ENCODE peak calls at places on chromosome 22, in nine cellular contexts. W is endodermal cell, D is H1, C is GM12865, N is epithelial cell of esophagus, U is astrocyte of the cerebellum, R is breast epithelium, O is lower leg skin, H is stomach. Z is an unnamed sample.
A peak's percentile ranks its signal among the peaks of the same experiment; 100 is the strongest.

GRCh38 chr22:46171940-46172339 is 21.6 kb downstream of the PPARA start:
- DNase-seq in U (peak; percentile 60), N (peak; percentile 77), H (no peak), R (no peak), C (no peak), O (peak; percentile 84), W (no peak), D (no peak), Z (no peak)

GRCh38 chr22:29275167-29275566 is 7.1 kb downstream of the EWSR1 start:
- DNase-seq in C (no peak), U (no peak), D (no peak), W (no peak), N (no peak), H (no peak), O (no peak), R (no peak), Z (no peak)

GRCh38 chr22:41799486-41800347 is 762 bp upstream of the CCDC134 start:
- DNase-seq in R (peak; percentile 55), C (no peak), U (peak; percentile 4), H (peak; percentile 36), W (peak; percentile 72), D (no peak), N (no peak), O (peak; percentile 88), Z (peak; percentile 20)

GRCh38 chr22:46456818-46457163 is 80.6 kb downstream of the CELSR1 start:
- DNase-seq in R (no peak), D (no peak), W (no peak), U (no peak), N (no peak), H (no peak), C (no peak), O (no peak), Z (no peak)

GRCh38 chr22:44338906-44339305 is 26.2 kb upstream of the SHISAL1 start:
- DNase-seq in H (peak; percentile 79), W (no peak), R (no peak), D (no peak), N (no peak), O (no peak), C (no peak), U (no peak), Z (no peak)

GRCh38 chr22:38267086-38267485 is 5.7 kb downstream of the TMEM184B start:
- DNase-seq in W (no peak), R (no peak), H (no peak), N (no peak), D (no peak), C (no peak), U (no peak), O (no peak), Z (peak; percentile 69)

GRCh38 chr22:28440517-28441366 is 238.9 kb downstream of the TTC28 start:
- DNase-seq in O (no peak), N (no peak), U (peak; percentile 78), C (no peak), D (no peak), H (no peak), W (no peak), R (no peak), Z (no peak)

GRCh38 chr22:39490135-39490798 is 11.8 kb upstream of the MIEF1 start:
- DNase-seq in H (peak; percentile 76), R (peak; percentile 73), C (peak; percentile 85), D (peak; percentile 39), O (peak; percentile 94), U (peak; percentile 37), N (peak; percentile 84), W (peak; percentile 93), Z (peak; percentile 92)

GRCh38 chr22:39024923-39025322 is 4.0 kb downstream of the APOBEC3D start:
- DNase-seq in C (no peak), W (no peak), R (no peak), H (no peak), O (no peak), U (no peak), D (no peak), N (no peak), Z (peak; percentile 28)

GRCh38 chr22:38314992-38315800 is 2.0 kb downstream of the CSNK1E start:
- DNase-seq in C (peak; percentile 42), O (peak; percentile 90), N (no peak), U (no peak), R (no peak), D (no peak), W (no peak), H (peak; percentile 36), Z (peak; percentile 16)

GRCh38 chr22:25630446-25630845 is 66.0 kb downstream of the GRK3 start:
- DNase-seq in D (no peak), U (peak; percentile 33), R (no peak), W (no peak), C (no peak), O (no peak), N (no peak), H (no peak), Z (no peak)

GRCh38 chr22:47654922-47655451 is 892.5 kb downstream of the TBC1D22A start:
- DNase-seq in D (no peak), R (no peak), U (no peak), O (no peak), N (no peak), H (no peak), C (no peak), W (no peak), Z (no peak)

GRCh38 chr22:26643368-26644100 is 13.9 kb upstream of the MIAT start:
- DNase-seq in U (no peak), D (no peak), H (no peak), R (no peak), C (no peak), N (no peak), W (no peak), O (no peak), Z (no peak)

GRCh38 chr22:39171623-39172264 is 19.3 kb upstream of the CBX7 start:
- DNase-seq in R (no peak), W (peak; percentile 73), U (no peak), N (no peak), C (no peak), H (no peak), O (peak; percentile 86), D (no peak), Z (no peak)

GRCh38 chr22:24950272-24950902 is 2.1 kb upstream of the KIAA1671 start:
- DNase-seq in U (no peak), N (peak; percentile 53), C (peak; percentile 12), W (peak; percentile 94), H (no peak), D (peak; percentile 72), O (no peak), R (no peak), Z (no peak)

GRCh38 chr22:28922540-28923244 is 39.3 kb downstream of the ZNRF3 start:
- DNase-seq in D (no peak), O (peak; percentile 42), C (no peak), U (no peak), W (no peak), R (no peak), H (no peak), N (no peak), Z (no peak)

GRCh38 chr22:22171357-22172218 is 73.0 kb upstream of the VPREB1 start:
- DNase-seq in H (no peak), N (peak; percentile 17), R (no peak), O (no peak), D (no peak), U (no peak), W (peak; percentile 83), C (peak; percentile 28), Z (no peak)

GRCh38 chr22:19291218-19291579 is 320 bp downstream of the CLTCL1 start:
- DNase-seq in W (peak; percentile 74), D (no peak), O (peak; percentile 88), U (no peak), H (peak; percentile 31), N (peak; percentile 34), C (peak; percentile 11), R (no peak), Z (peak; percentile 20)

GRCh38 chr22:45316796-45317526 is 7.2 kb downstream of the FAM118A start:
- DNase-seq in U (no peak), C (no peak), D (no peak), R (no peak), W (no peak), O (no peak), H (no peak), N (no peak), Z (no peak)

DNA sequence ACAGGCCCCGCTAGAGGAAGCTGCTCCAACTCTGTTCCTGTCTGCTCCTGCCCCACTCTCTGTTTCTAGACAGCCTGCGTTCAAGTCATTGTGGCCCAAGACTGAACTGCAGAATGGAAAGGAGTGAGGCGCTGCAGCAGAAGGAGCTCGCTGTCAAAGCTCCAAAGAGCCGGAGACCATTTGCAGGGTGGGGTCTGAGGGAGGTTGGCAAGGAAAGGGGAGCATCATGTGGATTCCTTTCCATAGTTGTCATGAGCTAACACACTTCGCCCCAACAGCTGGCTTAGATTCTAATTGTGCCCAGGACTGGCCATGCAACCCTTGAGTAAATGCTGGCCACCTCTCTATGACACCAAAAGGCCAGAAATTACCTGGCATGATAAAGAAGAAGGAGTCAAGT is 18.7 kb downstream of the APOL4 start:
- DNase-seq in U (no peak), H (no peak), R (no peak), W (peak; percentile 39), N (no peak), O (no peak), D (no peak), C (no peak), Z (no peak)
- TF ChIP-seq CTCF in U (no peak), H (no peak), R (no peak), W (no peak), N (no peak), O (no peak), D (no peak), C (no peak), Z (no peak)

GRCh38 chr22:48943567-48944432 is 883.9 kb downstream of the BRD1 start:
- DNase-seq in W (peak; percentile 82), R (peak; percentile 37), U (no peak), H (peak; percentile 24), C (no peak), D (peak; percentile 33), O (peak; percentile 74), N (no peak), Z (peak; percentile 17)
- TF ChIP-seq CTCF in W (peak; percentile 83), R (no peak), U (peak; percentile 25), H (no peak), C (no peak), D (peak; percentile 93), O (no peak), N (no peak), Z (peak; percentile 21)

DNA sequence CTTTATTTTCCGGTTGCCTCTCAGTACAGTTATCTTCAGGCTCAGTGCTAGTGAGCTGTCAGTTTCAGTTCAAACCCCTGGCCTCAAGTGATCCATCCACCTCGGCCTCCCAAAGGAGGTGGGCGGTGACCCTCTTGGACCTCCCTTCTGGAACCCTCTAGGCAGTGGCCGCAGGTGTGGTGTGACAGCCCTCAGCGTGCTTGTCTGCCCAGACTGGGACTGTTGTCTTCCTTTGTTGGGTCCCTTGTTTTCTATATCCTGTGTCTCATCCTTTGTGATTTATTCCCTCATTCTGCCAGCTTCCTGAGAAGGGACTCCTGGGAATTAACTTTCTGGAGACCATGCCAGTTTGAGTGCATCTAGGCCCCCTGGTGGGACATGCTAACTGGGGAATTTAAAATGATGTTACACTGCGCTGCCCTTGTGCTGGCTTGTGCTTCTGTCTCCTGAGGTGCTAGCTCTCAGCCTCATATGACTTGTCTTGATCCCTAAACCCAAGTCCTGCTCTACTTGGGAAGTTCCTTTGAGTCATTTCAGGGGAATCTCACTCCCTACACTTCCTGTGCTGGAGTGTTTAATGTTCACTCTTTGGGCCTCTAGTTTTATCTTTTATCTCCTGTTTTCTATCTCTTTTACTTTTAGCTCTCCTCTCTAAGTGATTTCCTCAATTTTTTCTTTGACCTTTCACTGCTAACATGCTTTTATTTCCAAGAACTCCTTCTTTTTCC is 19.4 kb downstream of the MED15 start:
- DNase-seq in C (no peak), D (no peak), H (no peak), W (no peak), O (no peak), N (peak; percentile 83), U (no peak), R (no peak), Z (no peak)
- TF ChIP-seq CTCF in C (no peak), D (no peak), H (no peak), W (no peak), O (no peak), N (no peak), U (peak; percentile 3), R (no peak), Z (no peak)

GRCh38 chr22:50456466-50457234 is 18.2 kb downstream of the SBF1 start:
- DNase-seq in H (no peak), U (no peak), C (no peak), R (no peak), W (peak; percentile 74), N (no peak), O (no peak), D (no peak), Z (peak; percentile 32)
- TF ChIP-seq CTCF in H (no peak), U (peak; percentile 22), C (peak; percentile 27), R (no peak), W (peak; percentile 67), N (peak; percentile 15), O (no peak), D (peak; percentile 53), Z (peak; percentile 37)